ENCODE peak calls at places on chromosome 10, in six cellular contexts. D is fibroblast of mammary gland, W is OCI-LY7, A is astrocyte of the spinal cord, C is AG09309, G is heart left ventricle. X is an unnamed sample.

GRCh38 chr10:31152421-31153133 is 120.9 kb upstream of the ZNF438 start:
- DNase-seq in D (no peak), W (no peak), A (peak), C (no peak), G (peak), X (no peak)

GRCh38 chr10:1399431-1400120 is 337.7 kb downstream of the ADARB2 start:
- DNase-seq in D (no peak), W (no peak), A (no peak), C (no peak), G (no peak), X (no peak)

GRCh38 chr10:34815174-34816066 is at the start of gene PARD3:
- DNase-seq in D (peak), W (no peak), A (peak), C (no peak), G (peak), X (no peak)

GRCh38 chr10:74500806-74501205 is 325.6 kb upstream of the KAT6B start:
- DNase-seq in D (peak), W (no peak), A (peak), C (peak), G (no peak), X (peak)

GRCh38 chr10:75395171-75395954 is 6.2 kb downstream of the ZNF503 start:
- DNase-seq in D (peak), W (no peak), A (peak), C (no peak), G (peak), X (no peak)

GRCh38 chr10:58818889-58819288 is 306.2 kb downstream of the BICC1 start:
- DNase-seq in D (peak), W (no peak), A (peak), C (no peak), G (no peak), X (peak)

GRCh38 chr10:114257488-114257887 is 18.4 kb downstream of the VWA2 start:
- DNase-seq in D (no peak), W (no peak), A (no peak), C (no peak), G (no peak), X (no peak)

GRCh38 chr10:4525095-4525494 is 300.9 kb upstream of the AKR1E2 start:
- DNase-seq in D (no peak), W (no peak), A (no peak), C (no peak), G (no peak), X (no peak)

GRCh38 chr10:29277296-29277695 is 11.6 kb upstream of the LYZL1 start:
- DNase-seq in D (no peak), W (no peak), A (no peak), C (no peak), G (no peak), X (no peak)

GRCh38 chr10:31604141-31604540 is 285.1 kb downstream of the ZEB1 start:
- DNase-seq in D (peak), W (no peak), A (peak), C (peak), G (peak), X (no peak)

GRCh38 chr10:78218833-78219490 is 185.3 kb downstream of the RPS24 start:
- DNase-seq in D (no peak), W (no peak), A (no peak), C (no peak), G (no peak), X (no peak)

GRCh38 chr10:79292789-79293746 is 54.2 kb upstream of the PPIF start:
- DNase-seq in D (no peak), W (peak), A (no peak), C (no peak), G (no peak), X (no peak)

GRCh38 chr10:120286280-120286679 is 170.7 kb upstream of the PLPP4 start:
- DNase-seq in D (no peak), W (no peak), A (no peak), C (no peak), G (no peak), X (no peak)

GRCh38 chr10:102675151-102675886 is 31.0 kb downstream of the TRIM8 start:
- DNase-seq in D (no peak), W (no peak), A (no peak), C (no peak), G (no peak), X (no peak)

GRCh38 chr10:62903828-62904227 is 87.7 kb upstream of the EGR2 start:
- DNase-seq in D (peak), W (no peak), A (no peak), C (no peak), G (no peak), X (no peak)

GRCh38 chr10:79017882-79018550 is 50.8 kb upstream of the ZMIZ1 start:
- DNase-seq in D (no peak), W (no peak), A (no peak), C (no peak), G (no peak), X (no peak)

GRCh38 chr10:75062191-75062849 is 49.1 kb upstream of the SAMD8 start:
- DNase-seq in D (peak), W (no peak), A (peak), C (peak), G (no peak), X (no peak)

GRCh38 chr10:19412531-19412930 is 363.9 kb downstream of the MALRD1 start:
- DNase-seq in D (peak), W (no peak), A (peak), C (no peak), G (no peak), X (peak)

GRCh38 chr10:114026189-114027040 is 17.3 kb upstream of the ADRB1 start:
- DNase-seq in D (peak), W (peak), A (peak), C (no peak), G (no peak), X (peak)

GRCh38 chr10:51862149-51862548 is 162.8 kb upstream of the CSTF2T start:
- DNase-seq in D (no peak), W (no peak), A (no peak), C (no peak), G (no peak), X (no peak)

GRCh38 chr10:13890617-13891541 is 304.1 kb downstream of the PRPF18 start:
- DNase-seq in D (peak), W (no peak), A (peak), C (no peak), G (peak), X (no peak)

GRCh38 chr10:94279835-94280709 is 82.7 kb downstream of the NOC3L start:
- DNase-seq in D (peak), W (peak), A (peak), C (no peak), G (peak), X (no peak)

GRCh38 chr10:18060217-18060616 is 80.0 kb upstream of the CACNB2 start:
- DNase-seq in D (no peak), W (no peak), A (no peak), C (no peak), G (peak), X (peak)

GRCh38 chr10:70052462-70053211 is at the start of gene MACROH2A2:
- DNase-seq in D (peak), W (no peak), A (peak), C (peak), G (peak), X (no peak)

GRCh38 chr10:33265621-33266020 is 68.8 kb downstream of the NRP1 start:
- DNase-seq in D (no peak), W (no peak), A (no peak), C (no peak), G (no peak), X (no peak)

GRCh38 chr10:47257396-47258120 is 42.4 kb upstream of the GDF10 start:
- DNase-seq in D (peak), W (no peak), A (peak), C (peak), G (no peak), X (no peak)

GRCh38 chr10:94085766-94086437 is 92.2 kb downstream of the PLCE1 start:
- DNase-seq in D (no peak), W (no peak), A (no peak), C (no peak), G (no peak), X (no peak)

GRCh38 chr10:91909178-91909677 is at the start of gene FGFBP3:
- DNase-seq in D (peak), W (peak), A (peak), C (no peak), G (no peak), X (no peak)

GRCh38 chr10:22002531-22003110 is 909 bp downstream of the DNAJC1 start:
- DNase-seq in D (peak), W (peak), A (peak), C (no peak), G (no peak), X (no peak)

GRCh38 chr10:84607044-84607443 is 278.7 kb downstream of the CCSER2 start:
- DNase-seq in D (no peak), W (no peak), A (no peak), C (no peak), G (no peak), X (no peak)

GRCh38 chr10:104170610-104171269 is 48.8 kb downstream of the SFR1 start:
- DNase-seq in D (no peak), W (no peak), A (no peak), C (no peak), G (no peak), X (no peak)

GRCh38 chr10:1379601-1380000 is 323.4 kb downstream of the WDR37 start:
- DNase-seq in D (no peak), W (no peak), A (no peak), C (no peak), G (no peak), X (no peak)

GRCh38 chr10:63671317-63671937 is 150.2 kb downstream of the REEP3 start:
- DNase-seq in D (peak), W (no peak), A (peak), C (peak), G (no peak), X (peak)

GRCh38 chr10:67853512-67853911 is 15.5 kb upstream of the DNAJC12 start:
- DNase-seq in D (no peak), W (no peak), A (no peak), C (no peak), G (no peak), X (no peak)

GRCh38 chr10:115850666-115851065 is 422.3 kb downstream of the GFRA1 start:
- DNase-seq in D (no peak), W (no peak), A (no peak), C (no peak), G (no peak), X (no peak)

GRCh38 chr10:83165164-83165563 is 974.1 kb upstream of the GHITM start:
- DNase-seq in D (no peak), W (no peak), A (no peak), C (no peak), G (no peak), X (no peak)

GRCh38 chr10:83164134-83164533 is 975.2 kb upstream of the GHITM start:
- DNase-seq in D (no peak), W (no peak), A (no peak), C (no peak), G (no peak), X (no peak)

GRCh38 chr10:83167081-83167480 is 972.2 kb upstream of the GHITM start:
- DNase-seq in D (no peak), W (no peak), A (no peak), C (no peak), G (no peak), X (no peak)

DNA sequence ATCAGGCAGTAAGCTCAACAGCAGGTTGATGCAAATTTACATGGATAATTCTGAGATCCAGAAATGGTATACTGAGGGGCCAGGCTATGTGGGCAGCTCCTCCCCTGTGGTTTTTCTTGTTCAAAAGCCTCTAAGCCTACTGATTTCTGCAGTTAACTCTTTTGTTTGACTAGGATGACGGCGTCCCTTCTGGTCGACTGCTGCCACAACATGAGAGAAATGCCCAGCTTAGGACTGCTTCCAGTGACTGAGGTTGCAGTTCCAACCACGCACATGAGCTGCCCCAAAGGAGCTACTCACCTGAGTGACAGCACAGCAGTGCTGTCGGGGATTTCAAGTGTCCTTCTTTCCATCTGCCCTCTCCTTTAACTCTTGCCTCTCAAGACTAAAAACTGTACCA is 973.0 kb upstream of the GHITM start:
- DNase-seq in D (no peak), W (no peak), A (no peak), C (no peak), G (no peak), X (no peak)
- TF ChIP-seq CTCF in D (no peak), W (peak), A (peak), C (no peak), G (no peak), X (no peak)

DNA sequence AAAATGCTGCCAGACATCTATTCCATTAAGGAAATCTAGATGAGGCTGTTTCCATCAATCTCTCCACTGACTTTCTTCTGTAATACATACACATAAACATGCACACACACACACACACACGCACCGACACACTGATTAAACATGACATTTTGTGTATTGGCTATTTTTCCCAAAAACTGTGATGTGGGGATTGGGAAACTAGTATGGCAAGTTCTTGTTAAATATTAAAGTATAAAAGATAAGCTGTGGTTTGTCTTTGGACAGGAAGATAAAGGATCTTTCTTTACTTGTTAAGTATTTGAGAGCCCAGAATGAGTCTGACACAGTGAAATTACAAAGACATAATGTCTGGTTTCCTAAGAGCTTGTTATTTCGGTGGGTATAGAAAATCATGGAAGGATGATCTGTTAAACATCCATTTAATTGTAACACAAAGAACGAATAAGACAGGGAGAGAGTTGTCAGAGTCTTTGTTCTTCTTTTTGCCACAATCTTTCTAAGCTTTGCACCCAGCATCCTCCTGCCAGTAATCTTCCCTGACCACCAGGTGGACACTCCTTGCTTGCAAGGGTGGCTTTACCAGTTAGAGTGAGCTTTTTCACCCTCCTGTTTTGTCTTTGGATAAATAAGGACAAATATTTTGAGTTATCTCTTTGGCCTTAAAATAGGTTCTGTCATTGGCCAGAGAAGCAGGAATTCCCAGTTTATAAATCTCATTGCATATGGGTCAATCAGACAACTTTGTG is 177.2 kb upstream of the TMEM72 start:
- DNase-seq in D (peak), W (no peak), A (no peak), C (no peak), G (no peak), X (no peak)
- TF ChIP-seq CTCF in D (peak), W (no peak), A (peak), C (peak), G (no peak), X (peak)

DNA sequence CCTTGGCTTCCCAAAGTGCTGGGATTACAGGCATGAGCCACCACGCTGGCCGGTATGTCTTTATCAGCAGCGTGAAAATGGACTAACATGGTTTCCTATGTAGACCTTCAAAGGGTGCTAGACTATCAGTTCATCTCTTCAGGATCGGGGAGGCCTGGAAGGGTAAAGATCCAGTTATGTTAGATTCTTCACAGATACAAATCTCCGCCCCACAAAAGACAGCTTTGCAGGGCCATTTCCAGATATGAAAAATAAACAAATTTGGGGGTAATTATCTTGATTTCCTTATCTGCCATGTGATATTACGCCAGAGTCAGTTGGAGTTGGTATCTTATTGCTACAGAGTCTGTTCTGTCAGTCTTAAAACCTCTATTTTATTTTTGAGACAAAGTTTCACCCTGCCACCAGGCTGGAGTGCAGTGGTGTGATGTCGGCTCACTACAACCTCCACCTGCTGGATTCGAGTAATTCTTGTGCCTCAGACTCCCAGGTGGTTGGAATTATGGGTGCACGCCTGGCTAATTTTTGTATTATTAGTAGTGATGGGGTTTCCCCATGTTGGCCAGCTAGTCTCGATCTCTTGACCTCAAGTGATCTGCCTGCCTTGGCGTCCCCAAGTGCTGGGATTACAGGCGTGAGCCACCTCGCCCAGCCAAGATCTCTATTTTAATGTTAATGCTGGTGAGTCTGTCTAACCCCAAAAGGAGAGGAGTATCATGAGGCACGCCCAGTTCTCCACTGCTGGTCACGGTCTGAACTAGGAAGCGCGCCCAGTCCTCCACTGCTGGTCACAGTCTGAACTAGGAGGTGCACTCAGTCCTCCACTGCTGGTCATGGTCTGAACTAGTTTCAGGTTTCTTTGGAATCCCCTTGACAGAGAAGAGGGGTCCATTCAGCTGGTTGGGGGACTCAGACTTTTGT is 5.8 kb upstream of the LRRC27 start:
- DNase-seq in D (no peak), W (no peak), A (no peak), C (no peak), G (no peak), X (no peak)
- TF ChIP-seq CTCF in D (no peak), W (no peak), A (no peak), C (no peak), G (no peak), X (no peak)

DNA sequence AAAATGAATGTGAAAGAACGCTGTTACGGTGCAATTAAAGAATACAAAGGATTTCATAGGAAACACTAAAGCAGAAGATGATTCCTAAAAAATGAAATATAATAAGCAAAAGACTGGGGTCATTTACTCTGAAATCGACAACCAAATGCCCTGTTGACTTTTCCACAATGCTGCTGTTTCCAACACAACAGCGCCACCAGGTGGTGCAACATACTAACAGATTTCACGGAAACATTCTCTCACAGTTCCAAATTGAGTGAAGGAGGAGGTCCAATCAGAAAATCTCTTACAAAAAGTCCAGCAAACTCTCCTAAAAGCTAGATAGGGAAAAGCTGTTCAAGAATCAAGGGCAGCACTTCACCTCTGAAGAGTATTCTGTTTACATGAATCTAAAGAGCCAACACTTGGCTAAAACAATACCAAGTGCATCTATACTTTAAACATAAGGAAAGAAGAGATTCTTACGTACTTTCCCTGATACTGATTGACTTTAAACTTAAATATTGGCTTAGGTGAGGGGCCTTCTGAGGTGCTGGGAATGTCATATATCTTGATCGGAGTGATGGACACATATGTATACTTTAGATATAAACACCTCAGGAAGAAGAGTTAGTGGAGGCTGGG is 55.9 kb downstream of the UPF2 start:
- DNase-seq in D (peak), W (peak), A (peak), C (peak), G (peak), X (peak)
- TF ChIP-seq CTCF in D (peak), W (peak), A (peak), C (peak), G (peak), X (peak)

GRCh38 chr10:2990764-2991163 is 76.6 kb upstream of the PFKP start:
- DNase-seq in D (no peak), W (no peak), A (no peak), C (no peak), G (no peak), X (no peak)

GRCh38 chr10:2989292-2989947 is 77.9 kb upstream of the PFKP start:
- DNase-seq in D (no peak), W (no peak), A (no peak), C (no peak), G (no peak), X (no peak)

GRCh38 chr10:2994562-2994961 is 72.8 kb upstream of the PFKP start:
- DNase-seq in D (peak), W (no peak), A (peak), C (peak), G (no peak), X (no peak)

GRCh38 chr10:2993636-2994035 is 73.7 kb upstream of the PFKP start:
- DNase-seq in D (no peak), W (no peak), A (no peak), C (no peak), G (no peak), X (no peak)

GRCh38 chr10:2992401-2993198 is 74.7 kb upstream of the PFKP start:
- DNase-seq in D (no peak), W (no peak), A (no peak), C (no peak), G (no peak), X (no peak)
- TF ChIP-seq CTCF in D (peak), W (peak), A (peak), C (peak), G (no peak), X (peak)

GRCh38 chr10:12684784-12685183 is 316.7 kb downstream of the CCDC3 start:
- DNase-seq in D (no peak), W (no peak), A (no peak), C (no peak), G (no peak), X (no peak)
- TF ChIP-seq CTCF in D (no peak), W (no peak), A (no peak), C (no peak), G (no peak), X (no peak)

DNA sequence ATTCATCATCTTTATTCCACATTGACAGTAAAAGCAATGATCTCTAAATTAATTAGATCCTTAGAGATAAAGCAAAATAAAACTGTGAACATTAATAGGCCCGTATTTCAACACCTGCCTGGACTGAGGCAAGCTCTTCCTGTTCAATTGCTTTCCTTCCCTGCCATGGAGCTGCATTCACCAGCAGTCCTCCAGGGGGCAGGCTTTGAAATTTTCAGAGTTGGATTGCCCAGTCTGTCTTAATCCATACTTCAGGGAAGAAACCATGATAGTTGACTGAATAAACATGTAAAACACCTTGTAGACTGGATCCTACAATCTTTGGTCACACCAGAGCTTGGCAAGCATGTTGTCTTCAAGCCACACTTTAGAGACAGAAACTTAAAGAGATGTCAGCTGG is 936.6 kb downstream of the NRG3 start:
- DNase-seq in D (peak), W (peak), A (no peak), C (no peak), G (no peak), X (no peak)
- TF ChIP-seq CTCF in D (peak), W (peak), A (peak), C (peak), G (no peak), X (peak)

GRCh38 chr10:44157574-44157973 is 227.3 kb downstream of the CXCL12 start:
- DNase-seq in D (no peak), W (no peak), A (no peak), C (no peak), G (no peak), X (no peak)
- TF ChIP-seq CTCF in D (no peak), W (no peak), A (no peak), C (no peak), G (no peak), X (no peak)

X was measured in AG04450.